ENCODE peak calls at places on chromosomes 2 and 18, in eight cellular contexts. One of them, this sample, is unnamed.

GRCh38 chr18:65403534-65403933 is 347.3 kb upstream of the CDH7 start:
- DNase-seq in IMR-90: no peak
- DNase-seq in mucosa of descending colon: no peak
- DNase-seq in vagina: no peak
- DNase-seq in kidney: no peak
- DNase-seq in heart left ventricle: no peak
- DNase-seq in choroid plexus epithelial cell: no peak
- DNase-seq in epithelial cell of esophagus: no peak
- DNase-seq in this sample: no peak

GRCh38 chr2:27091746-27092695 is 5.4 kb downstream of the KHK start:
- DNase-seq in heart left ventricle: no peak
- DNase-seq in vagina: no peak
- DNase-seq in mucosa of descending colon: no peak
- DNase-seq in epithelial cell of esophagus: no peak
- DNase-seq in kidney: peak; percentile 59
- DNase-seq in IMR-90: no peak
- DNase-seq in choroid plexus epithelial cell: no peak
- DNase-seq in this sample: no peak

GRCh38 chr18:464311-464659 is 36.2 kb downstream of the COLEC12 start:
- DNase-seq in mucosa of descending colon: no peak
- DNase-seq in kidney: no peak
- DNase-seq in heart left ventricle: no peak
- DNase-seq in choroid plexus epithelial cell: no peak
- DNase-seq in epithelial cell of esophagus: no peak
- DNase-seq in IMR-90: no peak
- DNase-seq in vagina: no peak
- DNase-seq in this sample: no peak

GRCh38 chr2:72958542-72959385 is 41.4 kb downstream of the EMX1 start:
- DNase-seq in IMR-90: no peak
- DNase-seq in heart left ventricle: no peak
- DNase-seq in vagina: no peak
- DNase-seq in choroid plexus epithelial cell: no peak
- DNase-seq in kidney: peak; percentile 48
- DNase-seq in epithelial cell of esophagus: no peak
- DNase-seq in mucosa of descending colon: peak; percentile 32
- DNase-seq in this sample: no peak

GRCh38 chr2:203649176-203649814 is 57.1 kb upstream of the CD28 start:
- DNase-seq in heart left ventricle: no peak
- DNase-seq in choroid plexus epithelial cell: no peak
- DNase-seq in mucosa of descending colon: no peak
- DNase-seq in IMR-90: no peak
- DNase-seq in epithelial cell of esophagus: no peak
- DNase-seq in vagina: no peak
- DNase-seq in kidney: no peak
- DNase-seq in this sample: no peak

GRCh38 chr18:49098386-49098785 is 147.6 kb upstream of the SMAD7 start:
- DNase-seq in choroid plexus epithelial cell: no peak
- DNase-seq in kidney: peak; percentile 15
- DNase-seq in vagina: no peak
- DNase-seq in IMR-90: no peak
- DNase-seq in heart left ventricle: no peak
- DNase-seq in epithelial cell of esophagus: no peak
- DNase-seq in mucosa of descending colon: no peak
- DNase-seq in this sample: no peak

GRCh38 chr2:55871637-55872036 is 51.9 kb downstream of the EFEMP1 start:
- DNase-seq in choroid plexus epithelial cell: no peak
- DNase-seq in vagina: no peak
- DNase-seq in kidney: no peak
- DNase-seq in heart left ventricle: no peak
- DNase-seq in IMR-90: no peak
- DNase-seq in mucosa of descending colon: no peak
- DNase-seq in epithelial cell of esophagus: no peak
- DNase-seq in this sample: no peak

GRCh38 chr18:35713545-35713944 is 132.0 kb downstream of the GALNT1 start:
- DNase-seq in IMR-90: peak; percentile 39
- DNase-seq in kidney: no peak
- DNase-seq in mucosa of descending colon: no peak
- DNase-seq in vagina: no peak
- DNase-seq in choroid plexus epithelial cell: peak; percentile 71
- DNase-seq in epithelial cell of esophagus: no peak
- DNase-seq in heart left ventricle: no peak
- DNase-seq in this sample: no peak

GRCh38 chr2:80579756-80580155 is 275.2 kb upstream of the LRRTM1 start:
- DNase-seq in epithelial cell of esophagus: no peak
- DNase-seq in vagina: no peak
- DNase-seq in mucosa of descending colon: no peak
- DNase-seq in kidney: no peak
- DNase-seq in IMR-90: no peak
- DNase-seq in heart left ventricle: no peak
- DNase-seq in choroid plexus epithelial cell: no peak
- DNase-seq in this sample: no peak

GRCh38 chr2:120442923-120443571 is 97.1 kb downstream of the INHBB start:
- DNase-seq in mucosa of descending colon: peak; percentile 86
- DNase-seq in vagina: no peak
- DNase-seq in epithelial cell of esophagus: peak; percentile 87
- DNase-seq in kidney: peak; percentile 89
- DNase-seq in IMR-90: no peak
- DNase-seq in heart left ventricle: no peak
- DNase-seq in choroid plexus epithelial cell: no peak
- DNase-seq in this sample: no peak

GRCh38 chr2:100126897-100127401 is 15.4 kb downstream of the AFF3 start:
- DNase-seq in choroid plexus epithelial cell: no peak
- DNase-seq in heart left ventricle: no peak
- DNase-seq in epithelial cell of esophagus: no peak
- DNase-seq in vagina: no peak
- DNase-seq in IMR-90: no peak
- DNase-seq in kidney: no peak
- DNase-seq in mucosa of descending colon: no peak
- DNase-seq in this sample: no peak

GRCh38 chr18:58315739-58316215 is 271.8 kb downstream of the NEDD4L start:
- DNase-seq in heart left ventricle: peak; percentile 44
- DNase-seq in IMR-90: no peak
- DNase-seq in mucosa of descending colon: peak; percentile 67
- DNase-seq in choroid plexus epithelial cell: no peak
- DNase-seq in kidney: no peak
- DNase-seq in vagina: no peak
- DNase-seq in epithelial cell of esophagus: peak; percentile 42
- DNase-seq in this sample: no peak

GRCh38 chr2:4140284-4140962 is 437.0 kb downstream of the DCDC2C start:
- DNase-seq in kidney: no peak
- DNase-seq in vagina: no peak
- DNase-seq in heart left ventricle: no peak
- DNase-seq in choroid plexus epithelial cell: no peak
- DNase-seq in mucosa of descending colon: no peak
- DNase-seq in IMR-90: no peak
- DNase-seq in epithelial cell of esophagus: no peak
- DNase-seq in this sample: no peak

GRCh38 chr2:157749684-157750083 is 121.0 kb upstream of the ACVR1C start:
- DNase-seq in vagina: no peak
- DNase-seq in IMR-90: no peak
- DNase-seq in epithelial cell of esophagus: no peak
- DNase-seq in mucosa of descending colon: no peak
- DNase-seq in choroid plexus epithelial cell: no peak
- DNase-seq in heart left ventricle: no peak
- DNase-seq in kidney: no peak
- DNase-seq in this sample: no peak

GRCh38 chr2:157747695-157748370 is 119.2 kb upstream of the ACVR1C start:
- DNase-seq in choroid plexus epithelial cell: peak; percentile 57
- DNase-seq in epithelial cell of esophagus: peak; percentile 60
- DNase-seq in mucosa of descending colon: peak; percentile 36
- DNase-seq in vagina: no peak
- DNase-seq in heart left ventricle: no peak
- DNase-seq in kidney: no peak
- DNase-seq in IMR-90: peak; percentile 89
- DNase-seq in this sample: peak; percentile 55

GRCh38 chr2:157748371-157749132 is 119.9 kb upstream of the ACVR1C start:
- DNase-seq in epithelial cell of esophagus: no peak
- DNase-seq in kidney: no peak
- DNase-seq in vagina: no peak
- DNase-seq in mucosa of descending colon: no peak
- DNase-seq in choroid plexus epithelial cell: peak; percentile 15
- DNase-seq in heart left ventricle: no peak
- DNase-seq in IMR-90: peak; percentile 24
- DNase-seq in this sample: no peak

GRCh38 chr2:157747280-157747679 is 118.6 kb upstream of the ACVR1C start:
- DNase-seq in kidney: no peak
- DNase-seq in choroid plexus epithelial cell: no peak
- DNase-seq in vagina: no peak
- DNase-seq in mucosa of descending colon: no peak
- DNase-seq in heart left ventricle: no peak
- DNase-seq in epithelial cell of esophagus: no peak
- DNase-seq in IMR-90: no peak
- DNase-seq in this sample: no peak

GRCh38 chr2:157751462-157752058 is 122.9 kb upstream of the ACVR1C start:
- DNase-seq in heart left ventricle: no peak
- DNase-seq in IMR-90: peak; percentile 57
- DNase-seq in vagina: no peak
- DNase-seq in epithelial cell of esophagus: peak; percentile 90
- DNase-seq in kidney: peak; percentile 80
- DNase-seq in mucosa of descending colon: no peak
- DNase-seq in choroid plexus epithelial cell: peak; percentile 69
- DNase-seq in this sample: no peak
- TF ChIP-seq CTCF in heart left ventricle: no peak
- TF ChIP-seq CTCF in IMR-90: no peak
- TF ChIP-seq CTCF in vagina: no peak
- TF ChIP-seq CTCF in epithelial cell of esophagus: peak; percentile 5
- TF ChIP-seq CTCF in kidney: no peak
- TF ChIP-seq CTCF in mucosa of descending colon: no peak
- TF ChIP-seq CTCF in choroid plexus epithelial cell: peak; percentile 7
- TF ChIP-seq CTCF in this sample: no peak

DNA sequence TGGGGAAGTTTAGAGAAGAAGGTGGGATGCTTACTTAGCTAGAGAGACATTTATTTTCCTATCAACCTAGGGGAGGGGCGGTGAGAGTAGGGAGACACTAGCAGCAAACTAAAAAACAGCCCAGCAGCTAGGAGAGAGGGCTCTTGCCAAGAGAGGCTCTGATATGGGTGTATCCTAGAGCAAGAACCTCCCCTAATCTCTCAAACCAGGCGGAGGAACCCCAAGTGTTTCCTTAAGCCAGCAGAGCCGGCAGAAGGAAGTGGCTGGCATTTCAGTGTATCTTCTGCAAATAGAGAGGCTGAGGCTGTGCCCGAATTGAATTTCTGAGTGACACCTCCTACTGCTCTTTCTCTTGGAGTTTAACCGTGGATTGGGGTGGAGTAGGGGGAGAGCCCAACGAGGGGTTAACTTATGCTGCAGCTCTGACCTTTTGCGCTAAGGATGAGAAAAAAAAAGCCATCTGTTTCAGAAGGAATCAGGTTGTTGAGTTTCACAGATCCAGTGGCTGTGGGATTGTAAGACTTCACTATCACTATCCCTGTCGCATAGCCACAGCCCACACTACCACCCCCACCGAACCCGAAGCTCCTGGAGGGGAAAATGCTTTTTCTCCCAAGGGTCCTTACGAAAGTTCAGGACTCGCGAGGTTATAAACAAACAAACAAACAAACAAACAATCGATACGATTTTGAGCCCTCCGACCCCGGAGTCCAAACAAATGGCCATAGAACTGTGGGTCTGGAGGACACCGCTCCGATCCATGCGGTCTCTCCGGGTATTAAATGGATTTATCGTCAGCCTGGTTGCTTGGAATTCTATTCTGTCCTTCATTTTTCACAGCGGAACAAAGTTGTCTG is 1.3 kb downstream of the ST8SIA5 start:
- DNase-seq in epithelial cell of esophagus: no peak
- DNase-seq in IMR-90: no peak
- DNase-seq in kidney: no peak
- DNase-seq in choroid plexus epithelial cell: no peak
- DNase-seq in heart left ventricle: no peak
- DNase-seq in mucosa of descending colon: no peak
- DNase-seq in vagina: no peak
- DNase-seq in this sample: no peak
- H3K4me3 ChIP-seq in epithelial cell of esophagus: no peak overlapping the region
- H3K4me3 ChIP-seq in IMR-90: no peak overlapping the region
- H3K4me3 ChIP-seq in kidney: peak overlapping the region; percentile 18
- H3K4me3 ChIP-seq in choroid plexus epithelial cell: no peak overlapping the region
- H3K4me3 ChIP-seq in heart left ventricle: peak overlapping the region; percentile 53
- H3K4me3 ChIP-seq in mucosa of descending colon: no peak overlapping the region
- H3K4me3 ChIP-seq in vagina: no peak overlapping the region
- H3K4me3 ChIP-seq in this sample: no peak overlapping the region

GRCh38 chr18:38047820-38048219 is 482.2 kb upstream of the CELF4 start:
- DNase-seq in IMR-90: no peak
- DNase-seq in epithelial cell of esophagus: no peak
- DNase-seq in choroid plexus epithelial cell: no peak
- DNase-seq in mucosa of descending colon: no peak
- DNase-seq in heart left ventricle: no peak
- DNase-seq in vagina: no peak
- DNase-seq in kidney: no peak
- DNase-seq in this sample: no peak
- TF ChIP-seq CTCF in IMR-90: no peak
- TF ChIP-seq CTCF in epithelial cell of esophagus: no peak
- TF ChIP-seq CTCF in choroid plexus epithelial cell: no peak
- TF ChIP-seq CTCF in mucosa of descending colon: no peak
- TF ChIP-seq CTCF in heart left ventricle: no peak
- TF ChIP-seq CTCF in vagina: no peak
- TF ChIP-seq CTCF in kidney: no peak
- TF ChIP-seq CTCF in this sample: no peak

GRCh38 chr2:31231571-31232287 is 2.2 kb upstream of the EHD3 start:
- DNase-seq in heart left ventricle: no peak
- DNase-seq in epithelial cell of esophagus: no peak
- DNase-seq in mucosa of descending colon: no peak
- DNase-seq in vagina: peak; percentile 60
- DNase-seq in kidney: peak; percentile 19
- DNase-seq in IMR-90: no peak
- DNase-seq in choroid plexus epithelial cell: no peak
- DNase-seq in this sample: no peak

GRCh38 chr2:31232586-31232985 is 1.4 kb upstream of the EHD3 start:
- DNase-seq in mucosa of descending colon: no peak
- DNase-seq in heart left ventricle: no peak
- DNase-seq in epithelial cell of esophagus: no peak
- DNase-seq in kidney: no peak
- DNase-seq in vagina: no peak
- DNase-seq in choroid plexus epithelial cell: no peak
- DNase-seq in IMR-90: no peak
- DNase-seq in this sample: no peak

GRCh38 chr2:31233741-31234689 is at the start of gene EHD3:
- DNase-seq in mucosa of descending colon: peak; percentile 88
- DNase-seq in choroid plexus epithelial cell: peak; percentile 94
- DNase-seq in kidney: peak; percentile 95
- DNase-seq in epithelial cell of esophagus: peak; percentile 84
- DNase-seq in IMR-90: peak; percentile 91
- DNase-seq in heart left ventricle: peak; percentile 90
- DNase-seq in vagina: peak; percentile 89
- DNase-seq in this sample: peak; percentile 77

GRCh38 chr2:31234690-31235503 is 945 bp downstream of the EHD3 start:
- DNase-seq in choroid plexus epithelial cell: no peak
- DNase-seq in vagina: peak; percentile 85
- DNase-seq in epithelial cell of esophagus: no peak
- DNase-seq in kidney: peak; percentile 72
- DNase-seq in IMR-90: no peak
- DNase-seq in heart left ventricle: no peak
- DNase-seq in mucosa of descending colon: no peak
- DNase-seq in this sample: no peak

DNA sequence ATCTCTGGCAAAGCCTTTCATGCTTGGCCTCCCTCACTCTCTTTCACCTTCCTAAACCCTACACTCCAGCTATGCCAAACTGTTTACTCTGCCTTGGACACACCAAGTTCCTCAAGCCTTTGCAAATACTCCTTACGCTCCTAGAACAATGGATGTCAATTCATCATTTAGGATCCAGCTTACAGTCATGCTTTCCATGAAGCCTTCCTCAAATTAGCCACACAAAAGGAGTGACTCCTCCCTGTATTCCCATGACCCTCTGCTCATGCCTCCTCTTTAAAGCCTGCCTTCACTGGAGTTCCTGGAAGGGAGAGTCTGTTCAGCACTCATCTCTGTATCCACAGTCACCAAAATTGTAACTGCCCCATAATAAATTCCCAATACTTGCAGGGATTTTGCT is 736 bp upstream of the EHD3 start:
- DNase-seq in heart left ventricle: no peak
- DNase-seq in kidney: no peak
- DNase-seq in IMR-90: no peak
- DNase-seq in epithelial cell of esophagus: peak; percentile 19
- DNase-seq in vagina: peak; percentile 58
- DNase-seq in choroid plexus epithelial cell: no peak
- DNase-seq in mucosa of descending colon: no peak
- DNase-seq in this sample: no peak
- H3K4me3 ChIP-seq in heart left ventricle: peak overlapping the region; percentile 69
- H3K4me3 ChIP-seq in kidney: no peak overlapping the region
- H3K4me3 ChIP-seq in IMR-90: no peak overlapping the region
- H3K4me3 ChIP-seq in epithelial cell of esophagus: no peak overlapping the region
- H3K4me3 ChIP-seq in vagina: no peak overlapping the region
- H3K4me3 ChIP-seq in choroid plexus epithelial cell: no peak overlapping the region
- H3K4me3 ChIP-seq in mucosa of descending colon: no peak overlapping the region
- H3K4me3 ChIP-seq in this sample: no peak overlapping the region

This sample was measured in AG04450.